ENCODE peak calls at places on chromosomes 5 and 9, in nine cellular contexts. D, N, E, S, Q, C, B, Y and Z are unnamed samples.

GRCh38 chr5:132358760-132359159 is 10.8 kb upstream of the SLC22A5 start:
- DNase-seq in D (no peak), N (no peak), C (no peak), Q (no peak), B (no peak), S (no peak), Y (no peak), E (no peak), Z (no peak)

GRCh38 chr9:129437626-129438323 is 183.1 kb downstream of the C9orf50 start:
- DNase-seq in C (no peak), D (no peak), N (no peak), Y (no peak), S (no peak), E (no peak), Q (no peak), B (no peak), Z (no peak)

GRCh38 chr9:6567140-6567591 is 78.4 kb downstream of the GLDC start:
- DNase-seq in B (peak), S (peak), N (peak), C (peak), E (no peak), D (peak), Y (no peak), Q (no peak), Z (peak)

GRCh38 chr5:159099049-159099760 is 511 bp downstream of the EBF1 start:
- DNase-seq in N (peak), S (no peak), E (peak), Y (no peak), C (peak), D (peak), B (peak), Q (no peak), Z (peak)

GRCh38 chr5:140243855-140244254 is 59.0 kb downstream of the PFDN1 start:
- DNase-seq in D (no peak), Q (no peak), S (no peak), E (no peak), N (no peak), B (no peak), C (no peak), Y (no peak), Z (no peak)

GRCh38 chr5:9483779-9484178 is 62.1 kb downstream of the SEMA5A start:
- DNase-seq in B (no peak), S (no peak), E (no peak), C (peak), D (peak), Q (no peak), N (no peak), Y (no peak), Z (no peak)

GRCh38 chr5:59218424-59219045 is 635.7 kb downstream of the RAB3C start:
- DNase-seq in S (no peak), N (no peak), Y (no peak), E (no peak), D (no peak), B (no peak), Q (no peak), C (peak), Z (no peak)

GRCh38 chr5:7473668-7474215 is 77.8 kb downstream of the ADCY2 start:
- DNase-seq in B (no peak), E (no peak), D (no peak), C (no peak), Y (no peak), N (no peak), Q (no peak), S (no peak), Z (no peak)

GRCh38 chr5:143396353-143396940 is 7.0 kb downstream of the NR3C1 start:
- DNase-seq in Q (no peak), E (no peak), Y (no peak), S (peak), N (no peak), D (no peak), B (no peak), C (no peak), Z (no peak)

GRCh38 chr5:4275232-4275631 is 679.6 kb downstream of the IRX1 start:
- DNase-seq in S (no peak), Y (no peak), N (no peak), D (no peak), E (no peak), C (no peak), Q (no peak), B (no peak), Z (no peak)

GRCh38 chr5:126093041-126093440 is 330.2 kb upstream of the GRAMD2B start:
- DNase-seq in Y (no peak), E (no peak), D (no peak), B (no peak), N (no peak), C (no peak), Q (no peak), S (no peak), Z (no peak)

GRCh38 chr5:150567031-150567680 is 59.2 kb downstream of the NDST1 start:
- DNase-seq in N (peak), S (no peak), Y (no peak), C (peak), B (no peak), Q (no peak), E (no peak), D (peak), Z (no peak)

GRCh38 chr5:110880413-110880812 is 141.6 kb downstream of the SLC25A46 start:
- DNase-seq in Q (no peak), N (no peak), Y (no peak), C (peak), S (no peak), D (peak), B (peak), E (no peak), Z (no peak)

GRCh38 chr9:131734781-131735180 is 5.1 kb downstream of the RAPGEF1 start:
- DNase-seq in N (no peak), D (no peak), Q (no peak), Y (no peak), S (no peak), C (no peak), E (no peak), B (no peak), Z (no peak)

GRCh38 chr9:83219154-83219923 is 156.4 kb upstream of the RASEF start:
- DNase-seq in Q (peak), E (no peak), Y (no peak), B (peak), N (peak), S (peak), C (peak), D (peak), Z (peak)

GRCh38 chr5:179345429-179346321 is at the start of gene ADAMTS2:
- DNase-seq in E (no peak), Y (no peak), C (no peak), S (peak), Q (no peak), D (peak), B (peak), N (peak), Z (peak)

GRCh38 chr5:169177431-169177694 is 123.6 kb downstream of the SLIT3 start:
- DNase-seq in E (no peak), Q (no peak), Y (no peak), D (no peak), N (no peak), C (no peak), S (no peak), B (no peak), Z (no peak)

GRCh38 chr5:75694781-75695180 is 22.5 kb downstream of the POC5 start:
- DNase-seq in Y (no peak), S (no peak), B (no peak), E (no peak), Q (no peak), N (no peak), D (no peak), C (no peak), Z (no peak)

GRCh38 chr5:133316346-133317343 is 264.8 kb downstream of the HSPA4 start:
- DNase-seq in S (no peak), Q (no peak), B (no peak), C (peak), E (no peak), N (no peak), D (peak), Y (no peak), Z (no peak)

GRCh38 chr5:134492568-134492967 is 32.9 kb upstream of the JADE2 start:
- DNase-seq in D (no peak), N (no peak), Q (no peak), Y (no peak), B (no peak), S (no peak), E (no peak), C (no peak), Z (no peak)

GRCh38 chr9:37471942-37472679 is 6.9 kb upstream of the ZBTB5 start:
- DNase-seq in N (peak), E (no peak), C (peak), B (peak), Q (no peak), Y (no peak), D (peak), S (peak), Z (no peak)

GRCh38 chr5:141793881-141794280 is 84.3 kb downstream of the PCDH1 start:
- DNase-seq in N (no peak), E (no peak), D (no peak), C (no peak), Q (no peak), S (no peak), Y (no peak), B (no peak), Z (no peak)

GRCh38 chr9:36867672-36868471 is 166.2 kb downstream of the PAX5 start:
- DNase-seq in Q (no peak), S (no peak), N (no peak), B (no peak), D (no peak), E (no peak), Y (no peak), C (no peak), Z (no peak)

GRCh38 chr9:127444921-127445850 is 6.0 kb downstream of the RPL12 start:
- DNase-seq in Q (no peak), Y (no peak), C (peak), E (no peak), D (no peak), S (no peak), N (no peak), B (no peak), Z (no peak)

GRCh38 chr5:100667021-100667671 is 132.0 kb downstream of the FAM174A start:
- DNase-seq in Q (no peak), N (no peak), E (no peak), B (no peak), C (peak), S (no peak), D (peak), Y (no peak), Z (no peak)

GRCh38 chr9:113705938-113706519 is 170.1 kb upstream of the ZNF618 start:
- DNase-seq in S (no peak), Y (no peak), B (no peak), Q (no peak), N (no peak), C (no peak), D (no peak), E (no peak), Z (no peak)

GRCh38 chr5:124655211-124655880 is 91.1 kb downstream of the ZNF608 start:
- DNase-seq in D (no peak), S (no peak), B (no peak), C (peak), N (no peak), Y (no peak), Q (peak), E (no peak), Z (no peak)

GRCh38 chr5:151180291-151180690 is 22.7 kb upstream of the ANXA6 start:
- DNase-seq in Q (no peak), C (no peak), S (no peak), B (no peak), N (no peak), Y (no peak), E (no peak), D (no peak), Z (no peak)